ENCODE peak calls at places on chromosome 13, in six cellular contexts. N is K562, J is HCT116, W is SK-N-SH, Y is GM12878, Z is HepG2. F is an unnamed sample.

GRCh38 chr13:87094646-87095045 is 576.5 kb upstream of the SLITRK5 start:
- DNase-seq in Y (no peak), W (no peak), J (no peak), Z (no peak), N (no peak), F (peak)

GRCh38 chr13:110698689-110699088 is 7.2 kb downstream of the CARS2 start:
- DNase-seq in Z (no peak), N (no peak), J (no peak), Y (no peak), W (no peak), F (no peak)

GRCh38 chr13:22126433-22127021 is 455.7 kb downstream of the FGF9 start:
- DNase-seq in J (no peak), N (no peak), W (no peak), Y (peak), Z (no peak), F (no peak)

GRCh38 chr13:20125129-20125782 is 35.6 kb downstream of the GJA3 start:
- DNase-seq in W (no peak), Y (no peak), N (no peak), J (no peak), Z (no peak), F (no peak)

GRCh38 chr13:84946144-84946543 is 853.1 kb downstream of the SLITRK6 start:
- DNase-seq in Y (no peak), Z (no peak), N (no peak), W (no peak), J (no peak), F (no peak)

GRCh38 chr13:100409132-100409531 is 179.5 kb downstream of the GGACT start:
- DNase-seq in W (no peak), Z (no peak), N (no peak), J (no peak), Y (no peak), F (no peak)

GRCh38 chr13:108629353-108629752 is at the start of gene MYO16:
- DNase-seq in N (peak), J (no peak), Y (no peak), Z (no peak), W (no peak), F (no peak)

GRCh38 chr13:64697226-64697625 is 2532.9 kb downstream of the PCDH9 start:
- DNase-seq in Y (no peak), N (no peak), W (no peak), J (no peak), Z (no peak), F (no peak)

GRCh38 chr13:107138468-107138867 is 570.5 kb upstream of the ARGLU1 start:
- DNase-seq in Z (no peak), N (no peak), Y (no peak), W (no peak), J (no peak), F (no peak)

GRCh38 chr13:111267784-111268183 is 52.7 kb upstream of the TEX29 start:
- DNase-seq in N (no peak), W (no peak), Z (no peak), J (no peak), Y (no peak), F (no peak)

GRCh38 chr13:35716186-35716585 is 239.7 kb upstream of the MAB21L1 start:
- DNase-seq in W (no peak), N (no peak), Y (no peak), J (no peak), Z (no peak), F (no peak)

GRCh38 chr13:46181799-46182490 is at the start of gene LCP1:
- DNase-seq in J (no peak), W (no peak), Z (no peak), Y (peak), N (peak), F (no peak)

GRCh38 chr13:85535306-85535705 is 263.9 kb downstream of the SLITRK6 start:
- DNase-seq in N (no peak), Z (no peak), Y (no peak), W (no peak), J (no peak), F (no peak)

GRCh38 chr13:48859168-48860105 is 116.3 kb upstream of the FNDC3A start:
- DNase-seq in Z (no peak), N (no peak), Y (no peak), J (no peak), W (no peak), F (no peak)

GRCh38 chr13:40137400-40137799 is 481.9 kb downstream of the COG6 start:
- DNase-seq in J (no peak), N (no peak), Z (no peak), Y (no peak), W (no peak), F (no peak)

GRCh38 chr13:108961542-108962125 is 332.2 kb downstream of the MYO16 start:
- DNase-seq in J (peak), Y (peak), N (peak), W (peak), Z (peak), F (peak)

GRCh38 chr13:23667750-23668149 is 97.5 kb downstream of the TNFRSF19 start:
- DNase-seq in N (no peak), J (no peak), W (no peak), Z (no peak), Y (no peak), F (no peak)

GRCh38 chr13:108624108-108624507 is 5.3 kb upstream of the MYO16 start:
- DNase-seq in Z (no peak), Y (no peak), J (no peak), W (no peak), N (no peak), F (no peak)

GRCh38 chr13:48585456-48585840 is 52.6 kb upstream of the RCBTB2 start:
- DNase-seq in W (no peak), J (peak), Y (no peak), Z (peak), N (no peak), F (peak)

GRCh38 chr13:79245937-79246574 is 160.0 kb downstream of the RBM26 start:
- DNase-seq in W (no peak), J (no peak), N (no peak), Y (peak), Z (no peak), F (no peak)

GRCh38 chr13:104473936-104474335 is 1407.7 kb upstream of the SLC10A2 start:
- DNase-seq in J (no peak), Y (no peak), W (no peak), Z (no peak), N (no peak), F (no peak)

GRCh38 chr13:111912453-111912866 is 154.5 kb upstream of the SOX1 start:
- DNase-seq in Z (no peak), W (no peak), Y (no peak), N (no peak), J (no peak), F (no peak)

GRCh38 chr13:113359556-113359955 is 4.4 kb downstream of the GRTP1 start:
- DNase-seq in J (no peak), Z (no peak), N (no peak), Y (no peak), W (no peak), F (no peak)

GRCh38 chr13:113364371-113364932 is 522 bp upstream of the GRTP1 start:
- DNase-seq in Y (no peak), J (no peak), W (no peak), Z (no peak), N (no peak), F (peak)

GRCh38 chr13:113360446-113360845 is 3.5 kb downstream of the GRTP1 start:
- DNase-seq in Z (no peak), Y (no peak), N (no peak), W (no peak), J (no peak), F (no peak)

GRCh38 chr13:113358653-113359052 is 5.3 kb downstream of the GRTP1 start:
- DNase-seq in J (no peak), N (no peak), Y (no peak), Z (no peak), W (no peak), F (no peak)

GRCh38 chr13:113361406-113361805 is 2.5 kb downstream of the GRTP1 start:
- DNase-seq in N (no peak), J (no peak), Y (no peak), W (no peak), Z (no peak), F (no peak)
- TF ChIP-seq JUND in N (no peak), J (no peak), Y (no peak), W (no peak), Z (no peak), F (no peak)

GRCh38 chr13:32261567-32261966 is 53.6 kb downstream of the ZAR1L start:
- DNase-seq in N (peak), J (no peak), W (peak), Z (no peak), Y (no peak), F (no peak)
- TF ChIP-seq JUND in N (peak), J (no peak), W (peak), Z (no peak), Y (no peak), F (no peak)

GRCh38 chr13:25384747-25385270 is 13.0 kb downstream of the ATP8A2 start:
- DNase-seq in W (no peak), Z (no peak), N (no peak), Y (no peak), J (no peak), F (no peak)
- TF ChIP-seq JUND in W (no peak), Z (no peak), N (no peak), Y (no peak), J (no peak), F (no peak)

GRCh38 chr13:32284927-32285632 is 30.1 kb downstream of the ZAR1L start:
- DNase-seq in N (no peak), Z (peak), Y (no peak), W (no peak), J (peak), F (no peak)
- TF ChIP-seq JUND in N (no peak), Z (no peak), Y (no peak), W (no peak), J (no peak), F (no peak)

GRCh38 chr13:33677215-33677614 is 140.7 kb upstream of the RFC3 start:
- DNase-seq in N (no peak), J (no peak), Y (no peak), W (no peak), Z (no peak), F (no peak)

GRCh38 chr13:33678906-33679657 is 138.9 kb upstream of the RFC3 start:
- DNase-seq in J (no peak), W (no peak), Y (peak), N (peak), Z (peak), F (no peak)

GRCh38 chr13:33678084-33678483 is 139.9 kb upstream of the RFC3 start:
- DNase-seq in N (peak), Z (no peak), J (no peak), W (no peak), Y (no peak), F (no peak)

GRCh38 chr13:33676045-33676699 is 141.8 kb upstream of the RFC3 start:
- DNase-seq in W (no peak), Z (peak), J (no peak), Y (no peak), N (no peak), F (no peak)

GRCh38 chr13:33676700-33677048 is 141.3 kb upstream of the RFC3 start:
- DNase-seq in Y (no peak), W (peak), N (no peak), J (no peak), Z (peak), F (peak)
- TF ChIP-seq JUND in Y (no peak), W (no peak), N (no peak), J (no peak), Z (no peak), F (no peak)

GRCh38 chr13:99122171-99122570 is 78.5 kb upstream of the UBAC2 start:
- DNase-seq in Z (no peak), N (no peak), Y (no peak), W (no peak), J (no peak), F (no peak)

GRCh38 chr13:99124695-99125334 is 75.8 kb upstream of the UBAC2 start:
- DNase-seq in Y (peak), W (no peak), N (peak), Z (no peak), J (peak), F (no peak)

GRCh38 chr13:99125335-99125915 is 75.2 kb upstream of the UBAC2 start:
- DNase-seq in N (no peak), Y (no peak), W (no peak), Z (no peak), J (no peak), F (no peak)

GRCh38 chr13:99124046-99124400 is 76.6 kb upstream of the UBAC2 start:
- DNase-seq in N (no peak), Y (no peak), W (no peak), Z (no peak), J (no peak), F (no peak)

DNA sequence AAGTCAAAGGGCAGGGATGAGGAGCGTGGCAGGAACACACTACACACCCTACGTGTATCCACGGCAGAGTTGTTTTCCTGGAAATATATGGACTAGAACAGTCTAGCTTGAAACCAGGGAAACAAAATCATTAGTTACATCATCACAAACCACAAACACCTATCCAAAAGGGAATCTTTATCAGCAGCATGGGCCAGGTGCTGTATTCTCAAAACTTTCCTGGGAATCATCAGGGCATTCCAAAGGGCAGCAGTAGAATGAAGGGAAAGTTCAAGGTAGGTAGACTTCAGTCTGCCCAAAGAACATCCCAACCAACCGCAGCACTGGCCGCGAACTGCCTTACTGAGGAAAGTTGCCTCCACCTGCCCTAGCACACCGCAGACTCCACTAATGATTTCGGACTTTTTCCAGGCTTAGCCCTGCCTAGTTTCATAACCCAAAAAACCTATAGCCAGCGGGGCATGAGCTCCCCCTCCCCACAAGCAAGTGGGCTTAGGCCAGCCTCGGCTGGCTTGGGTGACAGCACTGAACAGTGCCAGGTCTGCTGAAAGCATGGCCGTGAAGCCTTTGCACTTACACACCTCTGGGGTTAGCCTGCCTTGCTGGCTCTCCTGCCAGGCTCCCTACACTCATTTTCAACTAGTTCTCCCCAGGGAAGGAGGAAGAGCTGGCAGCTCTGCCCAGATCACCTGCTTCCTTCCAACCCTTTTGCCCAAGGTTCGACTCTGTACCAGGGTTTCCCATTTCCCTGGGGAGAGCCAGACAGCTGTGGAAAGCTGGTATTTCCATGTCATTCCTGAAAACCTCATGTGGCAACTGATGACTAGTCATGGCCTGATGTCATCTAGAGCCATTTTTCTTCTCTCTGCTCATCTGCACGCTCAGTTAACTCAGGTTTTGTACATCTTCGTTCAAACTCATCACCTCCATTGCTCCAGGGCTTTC is 77.3 kb upstream of the UBAC2 start:
- DNase-seq in Y (no peak), N (no peak), J (no peak), Z (no peak), W (no peak), F (no peak)
- TF ChIP-seq JUND in Y (no peak), N (no peak), J (no peak), Z (no peak), W (no peak), F (no peak)

DNA sequence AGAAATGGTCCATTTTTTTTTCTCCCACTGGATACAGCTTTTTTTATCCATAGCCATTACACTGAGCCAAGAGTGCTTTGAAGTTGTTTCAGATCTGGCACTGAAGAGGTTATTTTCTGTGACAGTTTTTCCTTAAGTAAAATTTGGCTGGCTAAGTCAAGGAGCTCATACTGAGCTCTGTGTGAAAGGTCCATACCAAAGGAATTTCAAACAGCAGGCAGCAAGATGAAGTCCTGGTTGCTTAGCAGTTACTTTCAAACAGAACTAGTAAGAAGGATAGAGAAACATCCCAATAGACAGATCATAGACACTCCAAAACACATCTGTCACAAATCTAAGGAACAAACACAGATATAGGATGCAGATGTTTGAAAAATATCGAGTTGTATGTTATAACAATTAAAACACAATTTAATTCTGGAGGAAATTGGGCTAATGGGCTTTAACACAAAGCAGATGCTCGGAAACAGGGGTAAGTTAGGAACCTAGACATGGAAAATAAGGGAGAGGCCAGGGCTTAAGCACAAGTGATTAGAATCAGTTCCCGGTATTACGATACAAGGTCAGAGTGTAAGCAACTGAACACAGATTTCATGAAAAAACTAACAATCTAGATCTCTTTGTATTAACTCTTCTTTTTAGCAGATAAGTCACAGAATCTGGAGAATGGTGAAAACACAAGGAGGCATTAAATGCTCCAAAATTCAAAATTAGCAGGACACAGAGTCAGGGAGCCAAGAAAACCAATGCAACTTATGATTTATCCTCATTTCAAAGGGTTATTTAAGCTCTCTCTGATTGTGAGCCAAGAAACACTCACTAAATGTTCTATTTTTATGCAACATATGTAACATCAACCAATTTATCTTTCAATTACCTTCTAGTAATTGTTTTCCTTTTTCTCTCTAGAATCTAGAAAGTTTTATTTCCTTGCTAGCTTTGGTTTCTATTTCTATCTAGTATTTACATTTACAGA is 1992.9 kb upstream of the PCDH20 start:
- DNase-seq in W (peak), N (no peak), Y (no peak), Z (no peak), J (no peak), F (no peak)
- TF ChIP-seq JUND in W (no peak), N (no peak), Y (no peak), Z (no peak), J (no peak), F (no peak)

GRCh38 chr13:54187461-54187860 is 1158.8 kb downstream of the OLFM4 start:
- DNase-seq in J (no peak), W (no peak), N (no peak), Z (no peak), Y (no peak), F (no peak)
- TF ChIP-seq JUND in J (no peak), W (no peak), N (no peak), Z (no peak), Y (no peak), F (no peak)

F was measured in T47D.